ENCODE peak calls at places on chromosome 19, in six cellular contexts. H, A, T, Y, N and P are unnamed samples. For H3K4me1, the result is how much of the 10 kb centered on the place peaks cover.

GRCh38 chr19:19461306-19461670 is 54.1 kb downstream of the TSSK6 start:
- DNase-seq in H (no peak), A (no peak), T (no peak), Y (peak), N (no peak), P (no peak)

GRCh38 chr19:31892060-31892459 is 453.4 kb upstream of the ZNF507 start:
- DNase-seq in H (no peak), A (no peak), T (no peak), Y (no peak), N (no peak), P (no peak)

GRCh38 chr19:16661480-16662034 is 618 bp downstream of the TMEM38A start:
- DNase-seq in H (no peak), A (peak), T (peak), Y (no peak), N (no peak), P (peak)

GRCh38 chr19:46408611-46409039 is 4.7 kb downstream of the CCDC8 start:
- DNase-seq in H (peak), A (peak), T (no peak), Y (peak), N (no peak), P (no peak)

GRCh38 chr19:42066075-42066754 is 3.8 kb downstream of the GRIK5 start:
- DNase-seq in H (peak), A (peak), T (no peak), Y (peak), N (peak), P (peak)

GRCh38 chr19:16012552-16012951 is 63.7 kb upstream of the TPM4 start:
- DNase-seq in H (no peak), A (peak), T (no peak), Y (no peak), N (no peak), P (no peak)

GRCh38 chr19:1853295-1854031 is 5.2 kb upstream of the REXO1 start:
- DNase-seq in H (peak), A (peak), T (peak), Y (peak), N (peak), P (peak)

GRCh38 chr19:50292216-50292827 is 36.9 kb downstream of the KCNC3 start:
- DNase-seq in H (no peak), A (no peak), T (no peak), Y (peak), N (no peak), P (no peak)

GRCh38 chr19:10209305-10209704 is 14.6 kb upstream of the DNMT1 start:
- DNase-seq in H (peak), A (peak), T (no peak), Y (no peak), N (peak), P (no peak)

GRCh38 chr19:984165-984967 is at the start of gene WDR18:
- DNase-seq in H (peak), A (peak), T (peak), Y (peak), N (peak), P (peak)

GRCh38 chr19:38724380-38724854 is 19.9 kb downstream of the CAPN12 start:
- DNase-seq in H (no peak), A (peak), T (no peak), Y (no peak), N (no peak), P (no peak)

GRCh38 chr19:44764975-44765948 is 12.4 kb upstream of the CBLC start:
- DNase-seq in H (no peak), A (peak), T (no peak), Y (no peak), N (no peak), P (no peak)

GRCh38 chr19:47581605-47582319 is 8.8 kb upstream of the ZNF541 start:
- DNase-seq in H (no peak), A (no peak), T (no peak), Y (no peak), N (no peak), P (no peak)

GRCh38 chr19:43524922-43525835 is 1.8 kb downstream of the ETHE1 start:
- DNase-seq in H (peak), A (peak), T (no peak), Y (peak), N (peak), P (no peak)

GRCh38 chr19:28454083-28454482 is 758.9 kb downstream of the UQCRFS1 start:
- DNase-seq in H (no peak), A (no peak), T (no peak), Y (peak), N (peak), P (no peak)

GRCh38 chr19:12156254-12157058 is at the start of gene ZNF625:
- DNase-seq in H (peak), A (peak), T (peak), Y (peak), N (peak), P (peak)

GRCh38 chr19:31185261-31185660 is 164.0 kb downstream of the TSHZ3 start:
- DNase-seq in H (no peak), A (no peak), T (no peak), Y (no peak), N (no peak), P (no peak)

GRCh38 chr19:12574036-12574435 is 22.8 kb upstream of the ZNF564 start:
- DNase-seq in H (no peak), A (no peak), T (peak), Y (no peak), N (no peak), P (peak)

GRCh38 chr19:42023121-42023942 is 29.3 kb upstream of the ATP1A3 start:
- DNase-seq in H (peak), A (peak), T (peak), Y (peak), N (peak), P (peak)

GRCh38 chr19:18170714-18171255 is 2.8 kb upstream of the IFI30 start:
- DNase-seq in H (no peak), A (peak), T (peak), Y (no peak), N (no peak), P (peak)

GRCh38 chr19:19549804-19550453 is 11.9 kb downstream of the CILP2 start:
- DNase-seq in H (no peak), A (peak), T (no peak), Y (no peak), N (no peak), P (no peak)

GRCh38 chr19:20858218-20858617 is 64.8 kb upstream of the ZNF85 start:
- DNase-seq in H (no peak), A (no peak), T (no peak), Y (no peak), N (no peak), P (no peak)

GRCh38 chr19:50795665-50796073 is 5.5 kb downstream of the ACP4 start:
- DNase-seq in H (no peak), A (no peak), T (peak), Y (no peak), N (no peak), P (peak)

GRCh38 chr19:17113127-17113785 is 37.7 kb downstream of the MYO9B start:
- DNase-seq in H (no peak), A (peak), T (no peak), Y (no peak), N (no peak), P (no peak)

GRCh38 chr19:343941-344624 is 513 bp downstream of the MIER2 start:
- DNase-seq in H (no peak), A (peak), T (peak), Y (peak), N (peak), P (peak)

GRCh38 chr19:55220525-55220924 is 8.0 kb downstream of the TMEM86B start:
- DNase-seq in H (no peak), A (peak), T (no peak), Y (peak), N (no peak), P (no peak)

GRCh38 chr19:48629599-48630288 is 7.4 kb downstream of the DBP start:
- DNase-seq in H (no peak), A (peak), T (no peak), Y (peak), N (peak), P (peak)

GRCh38 chr19:48627211-48627864 is 8.0 kb downstream of the SPHK2 start:
- DNase-seq in H (no peak), A (peak), T (no peak), Y (peak), N (no peak), P (no peak)

GRCh38 chr19:48628486-48629296 is 8.5 kb downstream of the DBP start:
- DNase-seq in H (no peak), A (peak), T (no peak), Y (no peak), N (no peak), P (no peak)

GRCh38 chr19:48629297-48629598 is 7.9 kb downstream of the DBP start:
- DNase-seq in H (no peak), A (no peak), T (no peak), Y (no peak), N (no peak), P (no peak)

DNA sequence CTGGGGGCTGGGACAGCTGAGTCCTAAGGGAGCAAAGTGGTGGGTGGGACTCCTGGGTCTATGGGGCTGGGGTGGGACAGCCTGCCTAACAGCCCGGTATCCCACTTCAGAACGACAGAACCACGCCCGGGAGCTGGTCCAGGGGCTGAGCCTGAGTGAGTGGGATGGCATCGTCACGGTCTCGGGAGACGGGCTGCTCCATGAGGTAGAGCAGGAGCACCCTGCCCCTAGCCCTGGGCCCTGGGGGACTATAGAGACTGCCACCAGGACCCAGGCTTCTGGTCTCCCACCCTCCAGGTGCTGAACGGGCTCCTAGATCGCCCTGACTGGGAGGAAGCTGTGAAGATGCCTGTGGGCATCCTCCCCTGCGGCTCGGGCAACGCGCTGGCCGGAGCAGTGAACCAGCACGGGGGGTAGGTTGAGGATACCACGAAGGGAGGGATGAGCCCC is 8.6 kb downstream of the SPHK2 start:
- DNase-seq in H (no peak), A (peak), T (no peak), Y (no peak), N (no peak), P (no peak)
- H3K4me1 ChIP-seq in H (under half), A (under half), T (under half), Y (under half), N (under half), P (under half)

GRCh38 chr19:3358919-3359849 is 7.2 kb upstream of the NFIC start:
- DNase-seq in H (peak), A (peak), T (peak), Y (no peak), N (peak), P (peak)

GRCh38 chr19:3360494-3361383 is 5.6 kb upstream of the NFIC start:
- DNase-seq in H (no peak), A (peak), T (peak), Y (no peak), N (peak), P (peak)

GRCh38 chr19:3361384-3362216 is 4.8 kb upstream of the NFIC start:
- DNase-seq in H (no peak), A (peak), T (no peak), Y (peak), N (no peak), P (no peak)

GRCh38 chr19:3358392-3358918 is 7.9 kb upstream of the NFIC start:
- DNase-seq in H (no peak), A (no peak), T (no peak), Y (no peak), N (no peak), P (no peak)

DNA sequence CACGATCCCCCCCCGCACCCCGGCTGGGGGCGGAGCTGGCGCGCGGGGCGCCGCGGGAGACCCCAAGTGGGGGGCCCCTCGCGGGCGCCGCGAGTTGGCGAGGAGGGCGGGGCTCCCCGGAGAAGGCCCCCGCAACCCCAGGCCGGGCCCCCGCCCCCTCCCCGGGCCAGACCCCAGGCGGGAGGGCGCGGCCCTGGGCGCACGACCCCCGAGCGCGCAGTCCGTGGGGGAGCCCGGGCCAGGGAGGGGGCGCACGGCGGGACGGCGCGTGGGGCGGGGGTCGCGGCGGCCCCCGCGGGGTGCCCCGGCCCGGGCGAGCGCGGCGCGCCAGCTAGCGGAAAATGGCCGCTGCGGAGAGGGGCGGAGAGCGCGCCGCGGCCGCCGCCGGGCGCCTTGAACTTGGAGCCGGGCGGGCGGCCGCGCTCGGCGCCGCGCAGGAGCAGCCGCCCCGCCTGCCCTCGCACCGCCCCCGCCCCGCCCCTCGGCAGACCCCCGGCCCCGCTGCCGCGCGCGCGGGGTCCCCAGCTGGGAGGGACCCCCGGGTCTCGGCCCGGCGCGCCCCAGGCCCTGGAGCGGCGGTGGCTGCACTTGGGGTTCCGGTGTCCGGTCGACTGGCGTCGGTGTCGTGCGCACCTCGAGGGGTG is 6.4 kb upstream of the NFIC start:
- DNase-seq in H (no peak), A (peak), T (peak), Y (no peak), N (peak), P (peak)
- H3K4me3 ChIP-seq in H (peak), A (peak), T (peak), Y (no peak), N (peak), P (peak)

GRCh38 chr19:8208710-8209110 is 460 bp upstream of the CERS4 start:
- DNase-seq in H (no peak), A (peak), T (no peak), Y (no peak), N (no peak), P (no peak)

GRCh38 chr19:8209965-8210659 is 942 bp downstream of the CERS4 start:
- DNase-seq in H (no peak), A (peak), T (no peak), Y (no peak), N (no peak), P (no peak)

GRCh38 chr19:8206147-8207087 is 2.8 kb upstream of the CERS4 start:
- DNase-seq in H (no peak), A (peak), T (no peak), Y (peak), N (no peak), P (no peak)

GRCh38 chr19:8209111-8209964 is at the start of gene CERS4:
- DNase-seq in H (peak), A (peak), T (peak), Y (peak), N (peak), P (peak)

DNA sequence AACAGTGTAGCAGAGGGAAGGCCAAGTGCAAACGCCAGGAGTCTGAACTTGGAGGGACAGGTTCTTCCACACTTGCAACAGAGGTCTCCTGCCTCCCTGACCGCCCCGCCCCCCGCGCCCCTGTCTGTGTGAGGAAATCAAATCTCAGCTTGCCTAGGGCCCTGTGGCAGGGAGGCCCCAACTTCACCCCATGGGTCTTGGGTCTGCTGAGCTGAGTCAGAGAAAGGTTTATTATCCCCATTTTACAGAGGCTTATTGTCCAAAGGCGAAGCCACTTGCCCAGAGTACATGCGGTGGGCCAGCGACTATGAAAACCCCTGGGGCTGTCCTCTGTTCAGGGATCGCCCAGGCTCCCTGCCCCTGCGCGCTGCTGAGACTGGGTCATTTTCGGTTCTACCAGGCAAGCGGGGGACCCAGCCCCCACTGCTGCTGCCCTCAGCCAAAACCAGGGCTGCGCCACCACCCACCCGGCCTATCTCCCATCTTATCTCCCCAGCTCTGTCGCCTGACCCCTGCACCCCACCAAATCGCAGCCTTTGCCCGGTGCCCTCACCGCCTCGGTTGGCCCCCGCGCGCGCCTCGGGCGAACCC is 956 bp upstream of the CERS4 start:
- DNase-seq in H (no peak), A (peak), T (no peak), Y (peak), N (no peak), P (no peak)
- H3K4me2 ChIP-seq in H (peak), A (no peak), T (peak), Y (peak), N (no peak), P (peak)

GRCh38 chr19:4811328-4812131 is 20.0 kb downstream of the TICAM1 start:
- DNase-seq in H (peak), A (peak), T (peak), Y (peak), N (peak), P (peak)
- H3K4me1 ChIP-seq in H (under half), A (under half), T (under half), Y (under half), N (under half), P (under half)

GRCh38 chr19:13997637-13997962 is 8.5 kb downstream of the RFX1 start:
- DNase-seq in H (no peak), A (peak), T (no peak), Y (peak), N (no peak), P (no peak)

GRCh38 chr19:13998426-13998825 is 7.7 kb downstream of the RFX1 start:
- DNase-seq in H (no peak), A (peak), T (no peak), Y (no peak), N (no peak), P (no peak)

GRCh38 chr19:13996928-13997636 is 9.0 kb downstream of the RFX1 start:
- DNase-seq in H (no peak), A (peak), T (no peak), Y (no peak), N (no peak), P (no peak)

GRCh38 chr19:13995017-13995728 is 10.9 kb downstream of the RFX1 start:
- DNase-seq in H (peak), A (peak), T (no peak), Y (no peak), N (no peak), P (no peak)

GRCh38 chr19:13995878-13996765 is 10.0 kb downstream of the RFX1 start:
- DNase-seq in H (no peak), A (peak), T (no peak), Y (no peak), N (no peak), P (no peak)
- H3K4me3 ChIP-seq in H (no peak), A (no peak), T (no peak), Y (no peak), N (no peak), P (no peak)